ENCODE peak calls at places on chromosomes 3 and 15, in six cellular contexts. T, J, R, V, B and U are unnamed samples.

GRCh38 chr3:193767353-193768068 is 174.5 kb downstream of the OPA1 start:
- DNase-seq in V (peak), J (no peak), T (no peak), R (no peak), B (no peak), U (no peak)

GRCh38 chr3:172034786-172035685 is 4.3 kb upstream of the FNDC3B start:
- DNase-seq in R (no peak), B (peak), T (no peak), V (peak), J (no peak), U (peak)

GRCh38 chr3:71586810-71587242 is 3.3 kb upstream of the FOXP1 start:
- DNase-seq in R (no peak), B (no peak), T (no peak), J (no peak), V (no peak), U (no peak)

GRCh38 chr3:713225-713624 is 379.6 kb upstream of the CNTN6 start:
- DNase-seq in J (no peak), T (no peak), B (no peak), R (no peak), V (no peak), U (no peak)

GRCh38 chr15:61084944-61085367 is 144.1 kb downstream of the RORA start:
- DNase-seq in V (no peak), B (no peak), J (no peak), R (no peak), T (no peak), U (no peak)

GRCh38 chr3:134339331-134339730 is 34.9 kb downstream of the AMOTL2 start:
- DNase-seq in B (no peak), J (peak), V (no peak), R (no peak), T (no peak), U (no peak)

GRCh38 chr15:45093013-45093412 is 21.0 kb downstream of the DUOX2 start:
- DNase-seq in B (no peak), J (no peak), V (no peak), T (no peak), R (no peak), U (no peak)

GRCh38 chr3:46378426-46378942 is 7.7 kb downstream of the CCR5 start:
- DNase-seq in B (peak), R (no peak), T (peak), V (peak), J (no peak), U (peak)

GRCh38 chr3:41881233-41881821 is 80.6 kb downstream of the ULK4 start:
- DNase-seq in T (no peak), R (no peak), B (peak), V (no peak), J (no peak), U (peak)

GRCh38 chr3:53229606-53230005 is 26.2 kb downstream of the TKT start:
- DNase-seq in T (no peak), J (no peak), V (no peak), R (no peak), B (no peak), U (no peak)

GRCh38 chr3:24033818-24034217 is 88.7 kb downstream of the NR1D2 start:
- DNase-seq in V (no peak), J (no peak), B (no peak), T (no peak), R (no peak), U (no peak)

GRCh38 chr3:148512648-148513047 is 185.1 kb upstream of the AGTR1 start:
- DNase-seq in T (no peak), J (no peak), B (no peak), V (no peak), R (no peak), U (no peak)

GRCh38 chr3:10178892-10179291 is 14.2 kb downstream of the IRAK2 start:
- DNase-seq in J (no peak), B (no peak), R (no peak), V (no peak), T (no peak), U (no peak)

GRCh38 chr15:79942656-79943481 is 28.1 kb downstream of the BCL2A1 start:
- DNase-seq in T (no peak), J (no peak), V (no peak), B (peak), R (no peak), U (no peak)

GRCh38 chr3:73765878-73766564 is 141.3 kb upstream of the PDZRN3 start:
- DNase-seq in R (no peak), J (no peak), B (no peak), V (no peak), T (no peak), U (no peak)

GRCh38 chr3:189967254-189967865 is 153.3 kb downstream of the P3H2 start:
- DNase-seq in B (peak), J (no peak), T (no peak), R (no peak), V (no peak), U (peak)

GRCh38 chr15:77580991-77581682 is 51.6 kb downstream of the LINGO1 start:
- DNase-seq in V (no peak), T (no peak), R (no peak), B (no peak), J (no peak), U (peak)

GRCh38 chr3:180048108-180048507 is 11.4 kb upstream of the PEX5L start:
- DNase-seq in B (no peak), J (no peak), R (no peak), T (no peak), V (no peak), U (no peak)

GRCh38 chr3:174651951-174652350 is 207.2 kb upstream of the NAALADL2 start:
- DNase-seq in J (no peak), B (no peak), R (no peak), T (no peak), V (no peak), U (peak)

GRCh38 chr3:87206070-87206469 is 21.0 kb upstream of the CHMP2B start:
- DNase-seq in T (no peak), B (peak), V (no peak), J (no peak), R (no peak), U (no peak)

GRCh38 chr15:29672923-29673809 is 149.1 kb downstream of the TJP1 start:
- DNase-seq in R (no peak), B (no peak), T (no peak), J (peak), V (peak), U (no peak)

GRCh38 chr3:182618085-182618732 is 175.1 kb upstream of the ATP11B start:
- DNase-seq in J (no peak), R (no peak), T (no peak), B (no peak), V (no peak), U (peak)

GRCh38 chr15:46652256-46652655 is 1017.4 kb downstream of the SQOR start:
- DNase-seq in J (no peak), V (no peak), T (no peak), B (no peak), R (no peak), U (no peak)

GRCh38 chr15:77836901-77837648 is 204.4 kb upstream of the LINGO1 start:
- DNase-seq in V (no peak), B (no peak), J (no peak), T (peak), R (peak), U (no peak)

GRCh38 chr3:150069158-150069536 is 98.5 kb upstream of the PFN2 start:
- DNase-seq in V (no peak), R (no peak), B (no peak), T (no peak), J (no peak), U (no peak)

GRCh38 chr15:28058082-28058481 is 41.0 kb downstream of the OCA2 start:
- DNase-seq in J (no peak), T (no peak), R (no peak), V (no peak), B (no peak), U (no peak)

GRCh38 chr3:127720985-127721384 is 48.2 kb downstream of the ABTB1 start:
- DNase-seq in J (peak), R (peak), V (no peak), T (no peak), B (no peak), U (no peak)

GRCh38 chr3:110576962-110577361 is 494.7 kb upstream of the NECTIN3 start:
- DNase-seq in B (peak), T (no peak), R (no peak), J (no peak), V (peak), U (no peak)

GRCh38 chr3:197495059-197495455 is 60.7 kb downstream of the BDH1 start:
- DNase-seq in B (no peak), V (no peak), T (no peak), J (no peak), R (no peak), U (no peak)

GRCh38 chr3:182143903-182144302 is 432.2 kb downstream of the SOX2 start:
- DNase-seq in R (no peak), B (no peak), T (no peak), V (no peak), J (no peak), U (no peak)

GRCh38 chr3:114627760-114628159 is 333.9 kb downstream of the TIGIT start:
- DNase-seq in J (no peak), R (peak), B (peak), T (no peak), V (no peak), U (no peak)

GRCh38 chr15:70033529-70034140 is 64.1 kb downstream of the TLE3 start:
- DNase-seq in R (peak), V (no peak), J (no peak), B (peak), T (peak), U (no peak)

GRCh38 chr15:61099030-61099800 is 129.9 kb downstream of the RORA start:
- DNase-seq in B (peak), J (no peak), V (no peak), T (no peak), R (no peak), U (no peak)